ENCODE peak calls at places on chromosomes 1 and 21, in seven cellular contexts. Q, H, R, K, V, A and W are unnamed samples.
A peak's percentile ranks its signal among the peaks of the same experiment; 100 is the strongest.

GRCh38 chr1:43452789-43453441 is 816 bp downstream of the HYI start:
- DNase-seq in H (peak; percentile 8), R (peak; percentile 88), A (no peak), K (no peak), V (no peak), Q (peak; percentile 50), W (no peak)

GRCh38 chr1:85975770-85976386 is 180.7 kb downstream of the COL24A1 start:
- DNase-seq in Q (no peak), R (peak; percentile 85), K (no peak), A (no peak), H (no peak), V (no peak), W (no peak)

GRCh38 chr1:18239671-18240070 is 132.1 kb downstream of the IGSF21 start:
- DNase-seq in K (no peak), A (no peak), V (no peak), Q (no peak), R (no peak), H (no peak), W (no peak)

GRCh38 chr1:209790286-209791193 is 6.2 kb upstream of the C1orf74 start:
- DNase-seq in V (no peak), H (no peak), K (no peak), A (no peak), Q (no peak), R (no peak), W (no peak)

GRCh38 chr1:45769261-45769932 is 18.9 kb upstream of the IPP start:
- DNase-seq in V (peak; percentile 40), R (peak; percentile 53), K (no peak), Q (peak; percentile 84), H (peak; percentile 55), A (no peak), W (no peak)

GRCh38 chr1:112396668-112397025 is 633 bp downstream of the CTTNBP2NL start:
- DNase-seq in H (peak; percentile 40), V (no peak), Q (no peak), R (no peak), K (peak; percentile 20), A (no peak), W (no peak)

GRCh38 chr1:15099441-15100137 is 54.0 kb upstream of the TMEM51 start:
- DNase-seq in K (no peak), H (no peak), Q (no peak), V (no peak), A (no peak), R (no peak), W (no peak)

GRCh38 chr1:228367798-228368791 is 38.5 kb downstream of the TRIM11 start:
- DNase-seq in R (peak; percentile 68), V (no peak), H (peak; percentile 60), K (peak; percentile 8), A (no peak), Q (no peak), W (no peak)

GRCh38 chr1:234875953-234876814 is 252.5 kb downstream of the TOMM20 start:
- DNase-seq in Q (no peak), V (no peak), K (no peak), A (no peak), R (no peak), H (peak; percentile 76), W (no peak)

GRCh38 chr1:228224198-228225164 is 16.6 kb downstream of the OBSCN start:
- DNase-seq in Q (no peak), H (no peak), A (no peak), V (no peak), R (no peak), K (no peak), W (no peak)

GRCh38 chr1:9822897-9823692 is 670 bp downstream of the CLSTN1 start:
- DNase-seq in R (peak; percentile 63), H (peak; percentile 24), Q (no peak), V (no peak), A (no peak), K (peak; percentile 60), W (no peak)

GRCh38 chr1:65083263-65083896 is 64.6 kb upstream of the AK4 start:
- DNase-seq in K (no peak), Q (no peak), H (no peak), V (no peak), R (no peak), A (no peak), W (no peak)

GRCh38 chr1:157170677-157171515 is 32.7 kb upstream of the ETV3 start:
- DNase-seq in Q (peak; percentile 5), R (peak; percentile 93), H (peak; percentile 75), A (peak; percentile 69), K (peak; percentile 62), V (no peak), W (peak; percentile 33)

GRCh38 chr1:43306688-43307457 is 6.1 kb downstream of the TIE1 start:
- DNase-seq in K (no peak), A (no peak), R (no peak), V (no peak), H (no peak), Q (no peak), W (no peak)

GRCh38 chr1:154998818-154999650 is 3.6 kb upstream of the ZBTB7B start:
- DNase-seq in A (peak; percentile 74), V (peak; percentile 64), H (peak; percentile 75), R (peak; percentile 94), K (peak; percentile 88), Q (peak; percentile 56), W (no peak)

GRCh38 chr1:222187566-222187965 is 360.3 kb downstream of the HHIPL2 start:
- DNase-seq in V (no peak), Q (no peak), K (no peak), H (no peak), R (no peak), A (no peak), W (no peak)

GRCh38 chr1:169120066-169120465 is 13.6 kb downstream of the ATP1B1 start:
- DNase-seq in A (no peak), K (no peak), V (no peak), Q (no peak), R (no peak), H (no peak), W (no peak)

GRCh38 chr21:15967661-15968060 is 237.9 kb downstream of the USP25 start:
- DNase-seq in A (no peak), Q (peak; percentile 4), K (no peak), H (no peak), R (no peak), V (peak; percentile 14), W (no peak)

GRCh38 chr1:4584471-4584870 is 69.9 kb upstream of the AJAP1 start:
- DNase-seq in Q (no peak), H (no peak), V (no peak), K (peak; percentile 8), A (no peak), R (no peak), W (no peak)

GRCh38 chr21:14750041-14750440 is 203.9 kb upstream of the SAMSN1 start:
- DNase-seq in Q (no peak), R (no peak), H (no peak), K (no peak), V (no peak), A (no peak), W (no peak)

DNA sequence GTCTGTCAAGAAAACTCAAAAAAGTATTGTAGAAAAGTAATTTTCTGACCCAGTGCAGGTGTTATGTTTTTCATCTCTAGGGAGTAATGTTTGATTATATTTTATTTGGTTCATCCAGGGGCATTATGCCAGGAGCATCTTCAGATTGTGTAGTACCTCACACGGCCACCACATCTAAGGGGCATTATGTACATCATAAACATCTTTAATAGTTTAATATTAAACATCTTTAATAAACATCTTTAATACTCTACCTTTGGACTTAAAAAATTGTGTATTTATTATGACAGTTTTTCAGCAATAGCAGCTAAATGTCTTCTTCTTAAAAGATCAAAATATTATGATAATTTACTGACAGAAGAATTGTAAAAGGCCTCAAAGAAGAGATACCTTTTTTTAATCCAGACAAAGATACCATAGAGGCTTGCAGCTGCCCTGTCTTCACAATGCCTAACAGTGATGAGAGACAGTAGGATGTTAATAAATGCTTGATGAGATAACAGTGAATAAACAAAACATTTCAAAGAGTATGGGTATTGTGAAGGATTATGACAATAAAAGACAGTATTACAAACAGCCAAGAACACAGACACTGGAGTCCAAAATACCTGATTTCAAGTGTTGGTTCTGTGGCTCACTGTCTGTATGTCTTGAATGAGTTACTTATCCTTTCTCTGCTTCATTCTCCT is 240.9 kb upstream of the ADGRL2 start:
- DNase-seq in H (no peak), A (no peak), Q (no peak), R (no peak), K (no peak), V (no peak), W (no peak)
- TF ChIP-seq CTCF in H (peak; percentile 20), A (peak; percentile 55), Q (peak; percentile 68), R (peak; percentile 43), K (peak; percentile 37), V (peak; percentile 14), W (no peak)

DNA sequence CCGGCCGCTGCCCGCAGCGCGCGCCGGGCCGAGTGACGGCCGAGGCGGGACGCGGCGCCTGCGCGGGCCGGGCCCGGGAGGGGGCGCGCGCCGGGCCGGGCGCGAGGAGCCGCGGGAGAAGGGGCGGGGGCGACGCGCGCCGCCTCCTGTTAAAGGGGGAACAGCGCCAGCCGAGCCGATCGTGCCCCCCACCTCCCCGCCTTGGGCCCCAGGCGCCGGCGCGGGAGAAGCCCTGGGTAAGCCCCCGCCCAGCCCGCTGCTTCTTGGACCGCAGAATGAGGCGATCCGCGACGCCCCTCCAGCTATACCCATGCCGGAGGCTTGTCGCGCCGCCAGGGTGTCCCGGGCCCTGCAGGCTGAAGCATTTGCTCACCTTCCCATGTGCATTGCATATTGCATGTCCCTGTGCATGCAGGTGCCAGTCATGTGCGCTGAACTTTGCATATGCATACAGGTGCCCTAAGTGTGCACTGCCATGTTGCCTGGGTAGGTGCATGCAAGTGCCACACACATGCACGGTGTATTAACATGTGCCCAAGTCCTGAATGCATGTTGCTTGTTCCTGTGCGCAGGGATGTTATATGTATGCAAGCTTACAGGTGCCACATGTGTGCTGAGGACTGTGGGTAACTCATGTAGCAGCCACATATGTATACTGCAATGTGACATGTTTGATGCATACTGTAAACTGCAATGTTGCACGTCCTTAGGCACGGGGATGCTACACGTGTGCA is at the start of gene ADGRB2:
- DNase-seq in R (peak; percentile 83), A (peak; percentile 45), K (peak; percentile 31), H (peak; percentile 70), V (no peak), Q (no peak), W (no peak)
- TF ChIP-seq CTCF in R (peak; percentile 44), A (peak; percentile 33), K (no peak), H (no peak), V (no peak), Q (no peak), W (no peak)

DNA sequence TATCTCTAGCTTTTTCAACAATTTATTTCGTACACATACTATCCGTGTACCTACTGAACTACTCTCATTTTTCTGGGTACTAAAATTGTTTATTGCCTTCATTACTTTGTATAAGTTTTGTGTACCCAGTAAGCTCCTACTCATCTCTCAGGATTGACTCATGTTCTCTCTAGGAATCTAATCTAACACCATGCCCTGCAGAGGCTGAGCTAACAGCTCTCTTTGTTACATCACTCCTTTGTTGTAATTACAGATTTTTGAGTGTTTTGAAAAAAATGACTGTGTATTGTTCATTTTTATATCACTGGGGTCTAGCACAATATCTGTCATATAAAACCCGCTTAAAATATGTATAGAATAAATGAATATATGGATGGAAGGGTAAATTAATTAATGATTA is 167.1 kb downstream of the ATP6V1G3 start:
- DNase-seq in K (no peak), V (no peak), R (no peak), Q (no peak), H (no peak), A (no peak), W (no peak)
- TF ChIP-seq CTCF in K (no peak), V (no peak), R (no peak), Q (no peak), H (no peak), A (no peak), W (no peak)

DNA sequence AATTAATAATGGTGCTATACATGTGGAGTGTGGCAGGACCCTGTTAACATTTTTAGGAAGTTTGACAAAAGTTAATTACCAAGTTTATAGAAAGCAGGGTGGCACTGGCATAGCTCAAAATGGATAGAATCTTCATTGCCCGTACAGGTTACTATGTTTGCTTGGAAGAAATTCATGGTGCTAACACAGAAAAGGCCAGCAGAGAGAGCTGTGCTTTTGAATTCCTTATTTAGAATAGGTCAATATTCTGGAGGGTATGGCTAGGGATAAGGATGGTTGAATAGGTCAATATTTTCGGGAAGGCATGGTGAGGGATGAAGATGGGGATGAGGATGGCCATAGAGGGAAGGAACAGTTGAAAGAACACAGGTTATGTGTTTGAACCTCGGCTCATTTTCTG is 345.1 kb downstream of the LMO4 start:
- DNase-seq in K (no peak), Q (no peak), H (no peak), R (no peak), V (no peak), A (no peak), W (no peak)
- TF ChIP-seq CTCF in K (no peak), Q (peak; percentile 38), H (peak; percentile 18), R (peak; percentile 50), V (no peak), A (no peak), W (no peak)